ENCODE peak calls at places on chromosomes 1 and 21, in eight cellular contexts. V is HFF-Myc, L is uterus, N is body of pancreas, Q is WERI-Rb-1, X is psoas muscle, H is cardiac fibroblast, M is adrenal gland. J is an unnamed sample.

GRCh38 chr1:59015708-59016107 is 231.9 kb upstream of the JUN start:
- DNase-seq in V (peak; percentile 26), H (peak; percentile 84), L (peak; percentile 52), N (no peak), Q (no peak), X (no peak), M (no peak), J (no peak)

GRCh38 chr1:55381491-55381890 is 166.3 kb upstream of the USP24 start:
- DNase-seq in V (no peak), Q (no peak), L (no peak), N (no peak), H (no peak), M (no peak), X (no peak), J (no peak)

GRCh38 chr1:42944207-42944928 is 14.3 kb downstream of the SLC2A1 start:
- DNase-seq in L (no peak), N (peak; percentile 92), Q (no peak), X (no peak), M (peak; percentile 76), V (no peak), H (no peak), J (no peak)

GRCh38 chr21:32427958-32428623 is 15.6 kb downstream of the EVA1C start:
- DNase-seq in Q (no peak), H (no peak), X (no peak), M (no peak), L (no peak), V (no peak), N (no peak), J (no peak)

GRCh38 chr1:182457844-182458243 is 7.9 kb downstream of the RGSL1 start:
- DNase-seq in Q (no peak), H (no peak), V (no peak), N (no peak), L (no peak), M (no peak), X (no peak), J (no peak)

GRCh38 chr1:61403863-61404615 is 320.9 kb downstream of the TM2D1 start:
- DNase-seq in N (no peak), M (no peak), X (no peak), Q (no peak), V (no peak), H (peak; percentile 45), L (no peak), J (no peak)

GRCh38 chr1:180800945-180801344 is 111.8 kb upstream of the KIAA1614 start:
- DNase-seq in M (no peak), V (no peak), Q (no peak), L (no peak), H (no peak), N (no peak), X (no peak), J (no peak)

GRCh38 chr1:36133484-36133883 is 8.5 kb upstream of the COL8A2 start:
- DNase-seq in X (no peak), N (peak; percentile 92), L (peak; percentile 83), H (peak; percentile 91), V (peak; percentile 95), M (peak; percentile 98), Q (no peak), J (peak; percentile 34)

GRCh38 chr1:31949862-31950261 is 11.7 kb upstream of the PTP4A2 start:
- DNase-seq in X (no peak), L (no peak), M (peak; percentile 9), V (no peak), H (no peak), N (no peak), Q (no peak), J (no peak)

GRCh38 chr1:243323481-243323880 is 67.6 kb downstream of the SDCCAG8 start:
- DNase-seq in L (no peak), N (no peak), X (no peak), Q (no peak), H (peak; percentile 26), M (no peak), V (no peak), J (no peak)

GRCh38 chr1:222334026-222334680 is 213.8 kb downstream of the HHIPL2 start:
- DNase-seq in V (no peak), X (no peak), Q (no peak), M (no peak), H (peak; percentile 86), N (no peak), L (no peak), J (no peak)

GRCh38 chr1:154460695-154461249 is 41.2 kb upstream of the TDRD10 start:
- DNase-seq in N (no peak), V (no peak), H (no peak), Q (no peak), X (no peak), L (no peak), M (no peak), J (no peak)

GRCh38 chr1:203084588-203085527 is 954 bp downstream of the MYOG start:
- DNase-seq in M (peak; percentile 48), N (no peak), H (no peak), V (no peak), L (no peak), X (peak; percentile 87), Q (peak; percentile 87), J (no peak)

GRCh38 chr1:207959141-207959825 is 48.4 kb upstream of the CD34 start:
- DNase-seq in X (peak; percentile 95), L (peak; percentile 92), M (peak; percentile 90), Q (no peak), N (peak; percentile 72), V (no peak), H (peak; percentile 63), J (no peak)

GRCh38 chr1:91827094-91828006 is 58.6 kb downstream of the TGFBR3 start:
- DNase-seq in V (no peak), L (no peak), N (peak; percentile 79), X (no peak), Q (no peak), H (no peak), M (no peak), J (no peak)

GRCh38 chr1:28108006-28108405 is 19.6 kb upstream of the EYA3 start:
- DNase-seq in X (no peak), H (no peak), V (no peak), L (no peak), N (no peak), M (no peak), Q (no peak), J (no peak)

GRCh38 chr1:103948526-103948925 is 198.8 kb downstream of the AMY1C start:
- DNase-seq in L (no peak), N (no peak), X (no peak), H (peak; percentile 2), M (no peak), Q (no peak), V (no peak), J (no peak)

GRCh38 chr1:96968582-96969378 is 247.2 kb downstream of the PTBP2 start:
- DNase-seq in H (peak; percentile 69), N (no peak), Q (no peak), L (no peak), M (no peak), V (no peak), X (no peak), J (no peak)

GRCh38 chr1:204151562-204152309 is at the start of gene ETNK2:
- DNase-seq in N (peak; percentile 69), V (no peak), M (peak; percentile 71), Q (peak; percentile 97), L (peak; percentile 85), H (no peak), X (peak; percentile 78), J (no peak)
- TF ChIP-seq CTCF in N (no peak), V (no peak), M (peak; percentile 4), Q (no peak), L (no peak), H (no peak), X (no peak), J (no peak)

GRCh38 chr1:232372431-232373225 is 257.3 kb downstream of the SIPA1L2 start:
- DNase-seq in Q (no peak), H (no peak), X (no peak), N (no peak), V (no peak), L (no peak), M (no peak), J (no peak)
- H3K4me3 ChIP-seq in Q (no peak overlapping the region), H (no peak overlapping the region), X (no peak overlapping the region), N (no peak overlapping the region), V (no peak overlapping the region), L (no peak overlapping the region), M (no peak overlapping the region), J (no peak overlapping the region)

GRCh38 chr1:17507916-17508315 is 31.6 kb upstream of the ARHGEF10L start:
- DNase-seq in V (no peak), L (no peak), Q (peak; percentile 56), H (no peak), X (no peak), M (no peak), N (no peak), J (no peak)
- TF ChIP-seq CTCF in V (peak; percentile 29), L (no peak), Q (peak; percentile 54), H (peak; percentile 30), X (no peak), M (peak; percentile 20), N (peak; percentile 16), J (no peak)

DNA sequence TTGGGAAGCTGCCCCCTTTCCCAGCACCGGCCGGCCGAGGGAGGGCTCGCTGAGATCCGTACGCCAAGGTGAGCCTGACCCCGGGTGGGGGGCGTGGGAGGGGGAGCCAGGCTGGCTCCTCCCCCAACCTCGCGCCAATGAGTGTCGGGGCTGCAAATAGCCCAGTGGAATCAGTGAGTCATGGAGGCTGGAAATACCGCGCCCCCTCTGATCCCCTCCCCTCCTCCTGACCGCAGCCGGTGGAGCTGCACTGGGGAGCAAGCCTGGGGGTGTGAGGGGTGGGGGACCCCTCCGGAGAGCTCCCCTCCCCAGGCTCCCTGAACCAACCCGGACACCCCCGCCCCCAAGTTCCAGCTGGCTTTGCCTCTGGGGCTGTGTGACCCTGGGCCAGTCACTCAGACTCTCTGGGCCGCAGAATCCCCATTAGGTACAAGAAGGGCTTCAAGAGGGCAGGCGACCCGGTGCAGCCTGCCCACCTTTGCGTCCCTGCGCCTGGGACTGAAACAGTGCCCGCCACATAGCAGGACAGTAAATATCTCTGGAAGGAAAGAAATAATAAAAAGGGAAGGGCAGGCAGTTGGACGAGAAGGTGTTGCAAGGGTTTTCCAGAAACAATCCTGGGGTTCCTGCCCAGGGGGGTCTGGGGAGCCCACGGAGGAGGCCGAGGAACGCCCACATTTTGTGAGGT is 4.5 kb downstream of the HSPB7 start:
- DNase-seq in M (peak; percentile 88), V (no peak), X (peak; percentile 95), H (peak; percentile 58), L (peak; percentile 88), Q (no peak), N (peak; percentile 67), J (no peak)
- H3K4me3 ChIP-seq in M (no peak overlapping the region), V (peak overlapping the region; percentile 1), X (peak overlapping the region; percentile 84), H (no peak overlapping the region), L (peak overlapping the region; percentile 5), Q (no peak overlapping the region), N (no peak overlapping the region), J (peak overlapping the region; percentile 40)

DNA sequence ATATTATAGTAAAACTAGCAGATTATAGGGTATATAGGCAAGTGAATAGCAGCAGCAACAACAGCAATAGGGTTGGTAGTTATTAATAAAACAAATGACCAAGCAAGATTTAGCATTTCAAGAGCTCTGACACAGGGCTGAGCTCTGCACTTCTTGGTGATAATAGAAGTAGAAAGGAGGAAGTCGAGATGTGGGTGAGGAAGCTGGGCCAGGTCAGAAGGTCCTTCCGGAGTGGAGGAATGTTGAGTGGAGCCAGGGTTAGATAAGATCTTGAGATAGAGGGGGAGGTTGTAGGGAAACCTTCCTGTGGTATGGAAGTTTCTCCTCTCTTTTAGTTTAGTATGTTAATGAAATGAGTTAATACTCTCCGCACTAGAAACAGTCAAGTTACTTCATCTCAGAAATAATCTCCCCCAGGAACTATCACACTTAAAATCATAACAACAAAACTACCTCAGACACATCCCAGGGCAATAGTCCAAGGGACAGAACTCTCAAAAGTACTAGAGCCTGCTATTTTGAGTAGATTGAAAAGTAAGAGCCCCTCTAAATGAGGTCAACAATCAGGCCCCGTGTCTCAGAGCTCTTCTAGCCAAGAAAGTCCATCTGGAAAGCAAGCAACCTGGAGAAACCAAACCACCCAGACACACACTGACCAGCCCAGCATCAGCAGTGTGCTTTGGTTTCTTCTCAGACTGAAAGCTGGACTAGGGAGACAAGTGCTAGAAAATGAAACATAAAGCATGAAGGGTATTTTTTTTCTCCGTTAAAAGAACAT is 45.4 kb upstream of the ATP1B1 start:
- DNase-seq in V (no peak), N (no peak), H (no peak), L (no peak), X (no peak), M (no peak), Q (no peak), J (no peak)
- TF ChIP-seq CTCF in V (no peak), N (no peak), H (no peak), L (no peak), X (no peak), M (no peak), Q (no peak), J (no peak)